ENCODE peak calls at places on chromosomes 5 and 9, in four cellular contexts. One of them, this sample, is unnamed.
A peak's percentile ranks its signal among the peaks of the same experiment; 100 is the strongest.

GRCh38 chr5:96381526-96381925 is 51.5 kb downstream of the PCSK1 start:
- DNase-seq in SK-N-SH: peak; percentile 15
- DNase-seq in HepG2: peak; percentile 72
- DNase-seq in K562: no peak
- DNase-seq in this sample: no peak

GRCh38 chr5:979100-979817 is 29.3 kb upstream of the NKD2 start:
- DNase-seq in SK-N-SH: no peak
- DNase-seq in HepG2: no peak
- DNase-seq in K562: no peak
- DNase-seq in this sample: no peak

GRCh38 chr9:27436234-27436633 is 87.9 kb upstream of the IFNK start:
- DNase-seq in SK-N-SH: no peak
- DNase-seq in HepG2: peak; percentile 95
- DNase-seq in K562: no peak
- DNase-seq in this sample: no peak

GRCh38 chr9:136023401-136024225 is 62.4 kb upstream of the UBAC1 start:
- DNase-seq in SK-N-SH: peak; percentile 41
- DNase-seq in HepG2: no peak
- DNase-seq in K562: no peak
- DNase-seq in this sample: no peak

GRCh38 chr5:76807296-76807695 is 11.5 kb upstream of the F2RL1 start:
- DNase-seq in SK-N-SH: no peak
- DNase-seq in HepG2: peak; percentile 36
- DNase-seq in K562: no peak
- DNase-seq in this sample: no peak

GRCh38 chr5:34585601-34586104 is 70.5 kb upstream of the RAI14 start:
- DNase-seq in SK-N-SH: no peak
- DNase-seq in HepG2: peak; percentile 89
- DNase-seq in K562: no peak
- DNase-seq in this sample: no peak

GRCh38 chr5:66356011-66356565 is 212.0 kb downstream of the SREK1 start:
- DNase-seq in SK-N-SH: no peak
- DNase-seq in HepG2: no peak
- DNase-seq in K562: no peak
- DNase-seq in this sample: no peak

GRCh38 chr5:147406636-147407035 is 103.2 kb downstream of the DPYSL3 start:
- DNase-seq in SK-N-SH: no peak
- DNase-seq in HepG2: no peak
- DNase-seq in K562: no peak
- DNase-seq in this sample: no peak

GRCh38 chr9:14532716-14533115 is 160.5 kb downstream of the ZDHHC21 start:
- DNase-seq in SK-N-SH: no peak
- DNase-seq in HepG2: peak; percentile 54
- DNase-seq in K562: no peak
- DNase-seq in this sample: no peak

GRCh38 chr9:37350486-37351190 is 71.9 kb upstream of the GRHPR start:
- DNase-seq in SK-N-SH: no peak
- DNase-seq in HepG2: no peak
- DNase-seq in K562: no peak
- DNase-seq in this sample: no peak

GRCh38 chr5:71475788-71476384 is 20.4 kb downstream of the BDP1 start:
- DNase-seq in SK-N-SH: peak; percentile 57
- DNase-seq in HepG2: peak; percentile 18
- DNase-seq in K562: peak; percentile 59
- DNase-seq in this sample: no peak

GRCh38 chr9:117116084-117116483 is 298.8 kb downstream of the ASTN2 start:
- DNase-seq in SK-N-SH: no peak
- DNase-seq in HepG2: no peak
- DNase-seq in K562: no peak
- DNase-seq in this sample: peak; percentile 33

GRCh38 chr5:53361708-53362107 is 118.7 kb upstream of the FST start:
- DNase-seq in SK-N-SH: no peak
- DNase-seq in HepG2: no peak
- DNase-seq in K562: no peak
- DNase-seq in this sample: no peak

GRCh38 chr9:124964056-124964455 is 23.2 kb upstream of the GOLGA1 start:
- DNase-seq in SK-N-SH: no peak
- DNase-seq in HepG2: no peak
- DNase-seq in K562: no peak
- DNase-seq in this sample: no peak

GRCh38 chr9:112945620-112946208 is 55.0 kb upstream of the SLC46A2 start:
- DNase-seq in SK-N-SH: peak; percentile 36
- DNase-seq in HepG2: peak; percentile 15
- DNase-seq in K562: peak; percentile 21
- DNase-seq in this sample: no peak

GRCh38 chr5:32325067-32325466 is 12.3 kb upstream of the MTMR12 start:
- DNase-seq in SK-N-SH: no peak
- DNase-seq in HepG2: no peak
- DNase-seq in K562: no peak
- DNase-seq in this sample: no peak

GRCh38 chr5:127369772-127370171 is 79.2 kb downstream of the MEGF10 start:
- DNase-seq in SK-N-SH: no peak
- DNase-seq in HepG2: no peak
- DNase-seq in K562: no peak
- DNase-seq in this sample: no peak

GRCh38 chr5:60841361-60841760 is 2.7 kb downstream of the ELOVL7 start:
- DNase-seq in SK-N-SH: no peak
- DNase-seq in HepG2: no peak
- DNase-seq in K562: no peak
- DNase-seq in this sample: no peak

GRCh38 chr5:181043285-181044092 is 3.4 kb downstream of the BTNL9 start:
- DNase-seq in SK-N-SH: no peak
- DNase-seq in HepG2: no peak
- DNase-seq in K562: peak; percentile 36
- DNase-seq in this sample: no peak

GRCh38 chr5:132963175-132964104 is at the start of gene AFF4:
- DNase-seq in SK-N-SH: peak; percentile 99
- DNase-seq in HepG2: peak; percentile 92
- DNase-seq in K562: peak; percentile 97
- DNase-seq in this sample: peak; percentile 68

GRCh38 chr5:142012186-142012785 is 541 bp downstream of the GNPDA1 start:
- DNase-seq in SK-N-SH: peak; percentile 71
- DNase-seq in HepG2: peak; percentile 9
- DNase-seq in K562: peak; percentile 55
- DNase-seq in this sample: no peak

GRCh38 chr9:129644365-129644764 is 2.4 kb upstream of the ASB6 start:
- DNase-seq in SK-N-SH: no peak
- DNase-seq in HepG2: no peak
- DNase-seq in K562: no peak
- DNase-seq in this sample: no peak

GRCh38 chr9:121463026-121463827 is 36.4 kb downstream of the GGTA1 start:
- DNase-seq in SK-N-SH: peak; percentile 62
- DNase-seq in HepG2: peak; percentile 4
- DNase-seq in K562: peak; percentile 81
- DNase-seq in this sample: no peak

GRCh38 chr9:107007981-107008380 is 145.0 kb downstream of the ZNF462 start:
- DNase-seq in SK-N-SH: no peak
- DNase-seq in HepG2: no peak
- DNase-seq in K562: no peak
- DNase-seq in this sample: no peak

GRCh38 chr9:115910899-115911298 is 242.7 kb upstream of the PAPPA start:
- DNase-seq in SK-N-SH: no peak
- DNase-seq in HepG2: no peak
- DNase-seq in K562: no peak
- DNase-seq in this sample: no peak

GRCh38 chr9:129139233-129139992 is 28.2 kb downstream of the PTPA start:
- DNase-seq in SK-N-SH: peak; percentile 85
- DNase-seq in HepG2: peak; percentile 77
- DNase-seq in K562: peak; percentile 87
- DNase-seq in this sample: peak; percentile 62

DNA sequence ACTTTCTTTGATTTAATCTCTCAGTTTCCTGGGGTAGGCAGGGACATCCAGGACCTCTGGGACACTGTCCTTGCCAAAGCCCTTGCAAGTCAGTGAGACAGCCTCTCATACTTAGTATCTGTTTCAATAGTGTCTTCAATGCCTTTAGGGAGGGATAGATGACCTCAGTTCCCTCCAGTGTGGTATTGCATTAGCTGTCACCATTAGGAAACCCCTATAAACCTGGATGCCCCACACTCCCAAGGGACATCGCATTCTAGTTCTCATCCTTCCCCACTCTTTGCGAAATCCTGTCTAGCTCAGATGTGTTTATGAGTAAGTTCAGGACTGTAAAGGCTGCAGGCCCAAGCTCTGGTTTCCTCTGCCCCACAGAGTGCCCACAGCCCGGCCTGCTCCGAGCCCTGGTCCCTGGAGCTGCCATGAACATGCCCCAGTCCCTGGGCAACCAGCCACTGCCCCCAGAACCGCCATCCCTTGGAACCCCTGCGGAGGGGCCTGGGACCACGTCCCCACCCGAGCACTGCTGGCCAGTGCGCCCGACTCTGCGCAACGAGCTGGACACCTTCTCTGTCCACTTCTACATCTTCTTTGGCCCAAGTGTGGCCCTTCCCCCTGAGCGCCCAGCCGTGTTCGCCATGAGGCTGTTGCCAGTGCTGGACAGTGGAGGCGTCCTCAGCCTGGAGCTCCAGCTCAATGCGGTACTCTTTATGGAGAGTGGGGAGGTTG is 13.2 kb downstream of the TMEM8B start:
- DNase-seq in SK-N-SH: no peak
- DNase-seq in HepG2: no peak
- DNase-seq in K562: no peak
- DNase-seq in this sample: no peak
- TF ChIP-seq NFIC in SK-N-SH: no peak
- TF ChIP-seq NFIC in HepG2: no peak
- TF ChIP-seq NFIC in K562: no peak
- TF ChIP-seq NFIC in this sample: no peak

GRCh38 chr9:131024978-131025868 is 16.2 kb downstream of the LAMC3 start:
- DNase-seq in SK-N-SH: no peak
- DNase-seq in HepG2: no peak
- DNase-seq in K562: no peak
- DNase-seq in this sample: no peak

GRCh38 chr9:131027872-131028179 is 18.9 kb downstream of the LAMC3 start:
- DNase-seq in SK-N-SH: no peak
- DNase-seq in HepG2: no peak
- DNase-seq in K562: peak; percentile 68
- DNase-seq in this sample: no peak

GRCh38 chr9:131027048-131027871 is 18.3 kb downstream of the LAMC3 start:
- DNase-seq in SK-N-SH: no peak
- DNase-seq in HepG2: no peak
- DNase-seq in K562: peak; percentile 73
- DNase-seq in this sample: no peak

GRCh38 chr9:131028221-131028884 is 19.4 kb downstream of the LAMC3 start:
- DNase-seq in SK-N-SH: no peak
- DNase-seq in HepG2: no peak
- DNase-seq in K562: peak; percentile 64
- DNase-seq in this sample: no peak

GRCh38 chr9:131025953-131026858 is 17.2 kb downstream of the LAMC3 start:
- DNase-seq in SK-N-SH: no peak
- DNase-seq in HepG2: no peak
- DNase-seq in K562: peak; percentile 73
- DNase-seq in this sample: no peak
- TF ChIP-seq NFIC in SK-N-SH: no peak
- TF ChIP-seq NFIC in HepG2: no peak
- TF ChIP-seq NFIC in K562: no peak
- TF ChIP-seq NFIC in this sample: no peak

GRCh38 chr5:89120719-89121118 is 237.7 kb upstream of the MEF2C start:
- DNase-seq in SK-N-SH: no peak
- DNase-seq in HepG2: no peak
- DNase-seq in K562: no peak
- DNase-seq in this sample: no peak

DNA sequence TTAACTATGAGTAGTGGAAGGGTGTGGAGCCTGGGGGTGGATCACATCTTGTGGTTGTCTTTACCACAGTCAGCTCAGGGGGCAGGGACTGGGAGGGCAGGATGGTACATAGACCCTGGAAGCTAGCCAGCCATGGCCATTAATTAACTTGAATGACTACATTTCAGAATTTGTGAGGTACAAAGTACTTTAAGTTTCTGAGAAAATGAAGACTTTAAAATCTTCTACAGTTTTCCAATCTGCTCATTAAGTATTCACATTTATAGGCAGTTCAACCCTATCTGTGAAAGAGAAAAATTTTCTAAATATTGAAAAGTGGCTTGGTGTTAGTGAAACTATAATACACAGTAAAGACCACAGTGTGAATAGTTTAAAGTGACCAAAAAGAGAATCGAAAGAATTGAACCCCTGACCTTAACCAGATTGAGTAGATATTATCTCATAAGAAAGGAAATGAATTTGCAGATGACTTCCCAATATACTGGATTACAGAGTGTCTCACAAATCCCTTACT is 234.2 kb upstream of the MEF2C start:
- DNase-seq in SK-N-SH: no peak
- DNase-seq in HepG2: no peak
- DNase-seq in K562: no peak
- DNase-seq in this sample: peak; percentile 55
- TF ChIP-seq NFIC in SK-N-SH: no peak
- TF ChIP-seq NFIC in HepG2: no peak
- TF ChIP-seq NFIC in K562: no peak
- TF ChIP-seq NFIC in this sample: peak; percentile 80

GRCh38 chr9:114034663-114035062 is 43.4 kb downstream of the AMBP start:
- DNase-seq in SK-N-SH: no peak
- DNase-seq in HepG2: no peak
- DNase-seq in K562: no peak
- DNase-seq in this sample: no peak

GRCh38 chr9:114037249-114037648 is 40.9 kb downstream of the AMBP start:
- DNase-seq in SK-N-SH: no peak
- DNase-seq in HepG2: no peak
- DNase-seq in K562: no peak
- DNase-seq in this sample: no peak

GRCh38 chr9:114034176-114034575 is 43.9 kb downstream of the AMBP start:
- DNase-seq in SK-N-SH: no peak
- DNase-seq in HepG2: no peak
- DNase-seq in K562: no peak
- DNase-seq in this sample: no peak

GRCh38 chr9:114035221-114035844 is 42.8 kb downstream of the AMBP start:
- DNase-seq in SK-N-SH: no peak
- DNase-seq in HepG2: no peak
- DNase-seq in K562: no peak
- DNase-seq in this sample: no peak

DNA sequence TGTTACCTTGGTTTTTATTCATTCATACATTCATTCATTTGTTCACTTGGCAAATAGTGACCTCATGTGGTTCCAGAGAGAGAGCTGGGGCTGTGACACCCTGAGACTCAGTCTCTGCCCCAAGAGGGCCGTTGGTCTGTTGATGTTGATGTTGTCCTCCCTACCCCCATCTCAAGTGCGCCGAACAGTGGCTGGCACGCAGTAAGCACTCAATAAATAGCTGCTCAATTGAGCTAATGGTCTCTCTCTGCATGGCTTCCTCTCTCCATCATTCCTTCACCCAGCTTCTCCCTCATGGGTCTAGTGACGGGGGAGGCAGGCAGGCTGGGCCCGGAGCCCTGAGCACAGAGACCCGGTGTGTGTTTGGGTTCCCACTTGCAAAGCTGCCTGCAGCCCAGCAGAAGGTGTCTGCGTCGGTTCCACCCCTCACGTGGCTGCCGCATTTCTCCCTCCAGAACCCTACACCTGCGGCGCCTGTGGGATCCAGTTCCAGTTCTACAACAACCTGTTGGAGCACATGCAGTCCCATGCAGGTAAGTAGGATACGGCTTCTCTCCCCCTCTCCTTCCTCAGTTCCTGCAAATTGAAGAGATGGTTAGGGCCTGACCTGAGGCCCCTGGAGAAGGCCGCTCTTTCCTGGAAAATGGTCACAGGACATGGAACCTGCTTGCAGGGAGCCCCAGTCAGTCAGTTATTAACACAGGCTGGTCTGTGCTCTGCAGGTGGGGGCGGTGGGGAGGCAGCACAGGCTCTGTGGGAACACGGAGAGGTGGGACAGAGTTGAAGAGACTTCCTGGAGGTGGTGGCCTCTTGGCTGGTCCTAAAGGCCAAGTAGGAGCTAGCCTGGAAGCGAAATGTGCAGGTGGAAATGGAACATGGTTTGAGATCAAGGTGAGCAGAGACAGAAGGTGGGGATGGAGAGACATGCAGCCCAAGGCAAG is 42.0 kb downstream of the AMBP start:
- DNase-seq in SK-N-SH: no peak
- DNase-seq in HepG2: no peak
- DNase-seq in K562: no peak
- DNase-seq in this sample: no peak
- TF ChIP-seq NFIC in SK-N-SH: no peak
- TF ChIP-seq NFIC in HepG2: no peak
- TF ChIP-seq NFIC in K562: no peak
- TF ChIP-seq NFIC in this sample: no peak